ENCODE peak calls at places on chromosomes 7 and 10, in eight cellular contexts. W is left ventricle myocardium inferior; T is IMR-90; P is small intestine; E is GM23248; A is naive thymus-derived CD4-positive, alpha-beta T cell; H is lung; Z is OCI-LY7. M is an unnamed sample.

GRCh38 chr7:17928055-17928454 is 12.2 kb downstream of the SNX13 start:
- DNase-seq in H (no peak), A (no peak), Z (no peak), P (no peak), T (no peak), W (no peak), E (no peak), M (no peak)

GRCh38 chr10:92490387-92490786 is 83.5 kb downstream of the IDE start:
- DNase-seq in H (no peak), P (no peak), T (peak; percentile 87), E (peak; percentile 4), A (no peak), Z (no peak), W (no peak), M (no peak)

GRCh38 chr7:105065104-105065503 is 51.1 kb downstream of the KMT2E start:
- DNase-seq in W (no peak), T (no peak), A (no peak), Z (no peak), P (no peak), H (no peak), E (no peak), M (no peak)

GRCh38 chr10:97053285-97053684 is 132.5 kb downstream of the SLIT1 start:
- DNase-seq in H (no peak), Z (no peak), A (no peak), P (no peak), E (no peak), T (no peak), W (no peak), M (no peak)

GRCh38 chr10:96720422-96721206 is at the start of gene PIK3AP1:
- DNase-seq in E (peak; percentile 35), A (peak; percentile 27), P (peak; percentile 69), W (peak; percentile 50), T (no peak), Z (peak; percentile 96), H (peak; percentile 52), M (peak; percentile 72)

GRCh38 chr7:101998029-101998903 is 180.8 kb downstream of the CUX1 start:
- DNase-seq in Z (no peak), H (no peak), A (no peak), T (no peak), P (no peak), W (no peak), E (no peak), M (no peak)

GRCh38 chr7:134440067-134440466 is 18.8 kb downstream of the AKR1B1 start:
- DNase-seq in E (no peak), W (peak; percentile 33), Z (no peak), P (no peak), A (no peak), T (no peak), H (no peak), M (no peak)

GRCh38 chr10:44567471-44567870 is 182.6 kb upstream of the CXCL12 start:
- DNase-seq in A (no peak), H (no peak), T (peak; percentile 76), E (peak; percentile 63), W (no peak), Z (no peak), P (no peak), M (no peak)

GRCh38 chr10:70311698-70312097 is 27.9 kb upstream of the NPFFR1 start:
- DNase-seq in P (no peak), T (no peak), W (no peak), A (no peak), H (no peak), Z (no peak), E (no peak), M (no peak)

GRCh38 chr10:29588640-29589421 is 45.9 kb downstream of the SVIL start:
- DNase-seq in H (peak; percentile 28), P (no peak), T (peak; percentile 55), Z (no peak), A (no peak), W (no peak), E (peak; percentile 68), M (no peak)

GRCh38 chr7:156157409-156158012 is 345.2 kb upstream of the SHH start:
- DNase-seq in E (no peak), A (no peak), W (no peak), H (no peak), P (no peak), T (no peak), Z (no peak), M (no peak)

GRCh38 chr10:70458329-70459060 is 17.0 kb upstream of the NODAL start:
- DNase-seq in W (peak; percentile 71), Z (no peak), H (peak; percentile 60), T (peak; percentile 73), E (peak; percentile 96), P (peak; percentile 25), A (no peak), M (peak; percentile 76)

GRCh38 chr10:111835562-111835961 is 348.0 kb downstream of the GPAM start:
- DNase-seq in W (no peak), E (peak; percentile 84), P (no peak), Z (no peak), H (no peak), A (no peak), T (no peak), M (no peak)

GRCh38 chr10:51700228-51700835 is 937 bp upstream of the CSTF2T start:
- DNase-seq in E (peak; percentile 5), H (peak; percentile 47), T (no peak), Z (peak; percentile 6), P (peak; percentile 28), W (no peak), A (no peak), M (peak; percentile 74)

GRCh38 chr10:91796332-91797076 is 1.7 kb upstream of the TNKS2 start:
- DNase-seq in A (peak; percentile 48), Z (peak; percentile 65), H (peak; percentile 39), E (no peak), P (peak; percentile 72), T (no peak), W (peak; percentile 32), M (peak; percentile 68)

GRCh38 chr7:156255635-156256034 is 384.9 kb upstream of the RNF32 start:
- DNase-seq in T (no peak), E (no peak), Z (no peak), W (no peak), H (no peak), P (no peak), A (no peak), M (no peak)

GRCh38 chr10:90480466-90480865 is 377.4 kb downstream of the HTR7 start:
- DNase-seq in H (no peak), W (no peak), A (no peak), Z (no peak), P (no peak), E (no peak), T (no peak), M (no peak)

GRCh38 chr7:114777288-114777687 is 144.6 kb upstream of the MDFIC start:
- DNase-seq in H (no peak), Z (no peak), P (no peak), E (no peak), T (no peak), W (no peak), A (no peak), M (no peak)

GRCh38 chr7:48390381-48391327 is 219.4 kb downstream of the ABCA13 start:
- DNase-seq in T (no peak), P (no peak), Z (no peak), A (no peak), E (no peak), H (no peak), W (no peak), M (peak; percentile 16)

GRCh38 chr7:105853931-105854419 is 22.4 kb downstream of the ATXN7L1 start:
- DNase-seq in E (peak; percentile 50), P (no peak), T (peak; percentile 23), W (no peak), Z (no peak), H (no peak), A (no peak), M (no peak)

GRCh38 chr7:4383584-4383983 is 298.5 kb upstream of the FOXK1 start:
- DNase-seq in H (no peak), W (no peak), T (no peak), E (no peak), A (no peak), P (no peak), Z (no peak), M (no peak)

GRCh38 chr10:97028126-97028831 is 157.5 kb downstream of the SLIT1 start:
- DNase-seq in A (no peak), Z (no peak), P (no peak), T (peak; percentile 82), H (no peak), W (no peak), E (peak; percentile 65), M (no peak)

GRCh38 chr7:79778786-79779382 is 325.4 kb upstream of the MAGI2 start:
- DNase-seq in A (no peak), T (peak; percentile 94), W (no peak), Z (no peak), E (peak; percentile 91), P (no peak), H (no peak), M (no peak)

DNA sequence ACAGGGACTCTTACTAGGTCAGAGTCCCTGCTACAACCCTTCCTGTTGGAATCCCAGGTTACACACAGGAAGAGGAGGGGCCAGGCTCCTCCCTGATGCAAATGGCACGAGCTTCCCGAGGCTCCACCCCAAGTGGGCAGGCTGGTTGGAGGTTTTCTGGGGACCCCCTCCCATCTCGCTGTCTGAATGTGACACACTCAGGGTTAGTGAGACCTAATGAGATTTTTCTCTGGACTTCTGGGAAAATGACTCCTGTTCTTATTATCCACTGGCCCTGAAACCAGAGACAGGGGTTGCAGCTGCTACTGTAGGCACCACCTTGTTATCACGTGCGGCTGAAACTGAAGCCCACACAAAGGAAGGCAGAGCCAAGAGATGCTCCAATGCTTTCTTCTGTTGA is 103.3 kb downstream of the FAM107B start:
- DNase-seq in W (no peak), T (no peak), A (no peak), E (peak; percentile 25), H (no peak), Z (no peak), P (no peak), M (no peak)
- H3K4me3 ChIP-seq in W (no peak overlapping the region), T (no peak overlapping the region), A (no peak overlapping the region), E (peak overlapping the region; percentile 50), H (no peak overlapping the region), Z (no peak overlapping the region), P (no peak overlapping the region), M (no peak overlapping the region)

GRCh38 chr10:14681802-14682201 is 92.9 kb downstream of the FAM107B start:
- DNase-seq in E (no peak), T (no peak), Z (no peak), W (no peak), H (no peak), P (no peak), A (no peak), M (no peak)
- H3K4me1 ChIP-seq in E (no peaks in the 10 kb centered on the region), T (peaks cover 11% of the 10 kb centered on the region), Z (no peaks in the 10 kb centered on the region), W (no peaks in the 10 kb centered on the region), H (peaks cover 3% of the 10 kb centered on the region), P (no peaks in the 10 kb centered on the region), A (no peaks in the 10 kb centered on the region), M (no peaks in the 10 kb centered on the region)

GRCh38 chr10:35636942-35637341 is 5.2 kb downstream of the FZD8 start:
- DNase-seq in E (no peak), T (no peak), H (no peak), P (no peak), A (no peak), Z (no peak), W (no peak), M (no peak)
- H3K4me3 ChIP-seq in E (no peak overlapping the region), T (no peak overlapping the region), H (no peak overlapping the region), P (no peak overlapping the region), A (no peak overlapping the region), Z (no peak overlapping the region), W (peak overlapping the region; percentile 28), M (no peak overlapping the region)

GRCh38 chr7:152986369-152986768 is 226.8 kb downstream of the ACTR3B start:
- DNase-seq in E (no peak), A (no peak), H (no peak), P (no peak), W (no peak), Z (no peak), T (no peak), M (no peak)

GRCh38 chr7:152989889-152990380 is 230.4 kb downstream of the ACTR3B start:
- DNase-seq in P (no peak), H (no peak), Z (no peak), E (no peak), T (peak; percentile 3), A (no peak), W (no peak), M (no peak)

GRCh38 chr7:152987673-152988072 is 228.1 kb downstream of the ACTR3B start:
- DNase-seq in W (no peak), Z (no peak), T (peak; percentile 15), P (no peak), H (no peak), A (no peak), E (peak; percentile 21), M (no peak)
- H3K4me1 ChIP-seq in W (peaks cover 7% of the 10 kb centered on the region), Z (no peaks in the 10 kb centered on the region), T (peaks cover 2% of the 10 kb centered on the region), P (no peaks in the 10 kb centered on the region), H (no peaks in the 10 kb centered on the region), A (no peaks in the 10 kb centered on the region), E (no peaks in the 10 kb centered on the region), M (no peaks in the 10 kb centered on the region)

M was measured in thyroid gland.